ENCODE peak calls at places on chromosomes 4 and X, in five cellular contexts. One of them, this sample, is unnamed.

GRCh38 chr4:159508917-159509500 is 406.1 kb downstream of the RAPGEF2 start:
- DNase-seq in stomach: no peak
- DNase-seq in thoracic aorta: no peak
- DNase-seq in lower lobe of right lung: no peak
- DNase-seq in HL-60: no peak
- DNase-seq in this sample: peak

GRCh38 chr4:186021461-186022167 is 47.3 kb upstream of the TLR3 start:
- DNase-seq in stomach: no peak
- DNase-seq in thoracic aorta: no peak
- DNase-seq in lower lobe of right lung: no peak
- DNase-seq in HL-60: no peak
- DNase-seq in this sample: peak

GRCh38 chr4:101039367-101039766 is 308.0 kb downstream of the PPP3CA start:
- DNase-seq in stomach: no peak
- DNase-seq in thoracic aorta: no peak
- DNase-seq in lower lobe of right lung: no peak
- DNase-seq in HL-60: no peak
- DNase-seq in this sample: no peak

GRCh38 chr4:138311771-138312535 is 69.8 kb upstream of the SLC7A11 start:
- DNase-seq in stomach: no peak
- DNase-seq in thoracic aorta: no peak
- DNase-seq in lower lobe of right lung: no peak
- DNase-seq in HL-60: no peak
- DNase-seq in this sample: no peak

GRCh38 chrX:17679820-17680219 is 57.5 kb upstream of the SCML1 start:
- DNase-seq in stomach: no peak
- DNase-seq in thoracic aorta: no peak
- DNase-seq in lower lobe of right lung: no peak
- DNase-seq in HL-60: no peak
- DNase-seq in this sample: no peak

GRCh38 chrX:13357925-13358324 is 38.1 kb upstream of the ATXN3L start:
- DNase-seq in stomach: no peak
- DNase-seq in thoracic aorta: no peak
- DNase-seq in lower lobe of right lung: no peak
- DNase-seq in HL-60: no peak
- DNase-seq in this sample: peak

GRCh38 chr4:150962245-150962644 is 52.8 kb downstream of the LRBA start:
- DNase-seq in stomach: no peak
- DNase-seq in thoracic aorta: no peak
- DNase-seq in lower lobe of right lung: no peak
- DNase-seq in HL-60: no peak
- DNase-seq in this sample: no peak

GRCh38 chrX:83934220-83934619 is 73.3 kb downstream of the CYLC1 start:
- DNase-seq in stomach: no peak
- DNase-seq in thoracic aorta: no peak
- DNase-seq in lower lobe of right lung: no peak
- DNase-seq in HL-60: no peak
- DNase-seq in this sample: no peak

GRCh38 chr4:68905598-68906237 is 45.9 kb downstream of the UGT2A3 start:
- DNase-seq in stomach: peak
- DNase-seq in thoracic aorta: no peak
- DNase-seq in lower lobe of right lung: no peak
- DNase-seq in HL-60: no peak
- DNase-seq in this sample: no peak

GRCh38 chr4:158159054-158159717 is 13.6 kb downstream of the GASK1B start:
- DNase-seq in stomach: no peak
- DNase-seq in thoracic aorta: no peak
- DNase-seq in lower lobe of right lung: no peak
- DNase-seq in HL-60: no peak
- DNase-seq in this sample: peak

GRCh38 chr4:185950891-185951290 is 118.1 kb upstream of the TLR3 start:
- DNase-seq in stomach: no peak
- DNase-seq in thoracic aorta: no peak
- DNase-seq in lower lobe of right lung: no peak
- DNase-seq in HL-60: no peak
- DNase-seq in this sample: no peak

GRCh38 chrX:32137525-32137924 is 1065.7 kb upstream of the FTHL17 start:
- DNase-seq in stomach: no peak
- DNase-seq in thoracic aorta: no peak
- DNase-seq in lower lobe of right lung: no peak
- DNase-seq in HL-60: no peak
- DNase-seq in this sample: peak

GRCh38 chrX:147803948-147804347 is 107.8 kb upstream of the FMR1 start:
- DNase-seq in stomach: no peak
- DNase-seq in thoracic aorta: no peak
- DNase-seq in lower lobe of right lung: no peak
- DNase-seq in HL-60: peak
- DNase-seq in this sample: no peak

GRCh38 chrX:110066488-110067225 is 63.7 kb downstream of the TMEM164 start:
- DNase-seq in stomach: peak
- DNase-seq in thoracic aorta: no peak
- DNase-seq in lower lobe of right lung: no peak
- DNase-seq in HL-60: no peak
- DNase-seq in this sample: no peak

GRCh38 chrX:53262189-53262917 is 19.0 kb downstream of the IQSEC2 start:
- DNase-seq in stomach: no peak
- DNase-seq in thoracic aorta: no peak
- DNase-seq in lower lobe of right lung: no peak
- DNase-seq in HL-60: no peak
- DNase-seq in this sample: no peak

GRCh38 chr4:82431026-82431745 is 796 bp downstream of the ENOPH1 start:
- DNase-seq in stomach: peak
- DNase-seq in thoracic aorta: no peak
- DNase-seq in lower lobe of right lung: peak
- DNase-seq in HL-60: peak
- DNase-seq in this sample: peak

GRCh38 chrX:16664059-16664458 is 14.1 kb downstream of the S100G start:
- DNase-seq in stomach: no peak
- DNase-seq in thoracic aorta: no peak
- DNase-seq in lower lobe of right lung: no peak
- DNase-seq in HL-60: no peak
- DNase-seq in this sample: no peak

GRCh38 chrX:53074987-53075386 is 7.2 kb upstream of the TSPYL2 start:
- DNase-seq in stomach: no peak
- DNase-seq in thoracic aorta: no peak
- DNase-seq in lower lobe of right lung: no peak
- DNase-seq in HL-60: no peak
- DNase-seq in this sample: no peak

GRCh38 chrX:116181300-116181699 is 10.8 kb downstream of the AGTR2 start:
- DNase-seq in stomach: no peak
- DNase-seq in thoracic aorta: no peak
- DNase-seq in lower lobe of right lung: no peak
- DNase-seq in HL-60: no peak
- DNase-seq in this sample: no peak

GRCh38 chrX:39852496-39852895 is 245.3 kb downstream of the BCOR start:
- DNase-seq in stomach: no peak
- DNase-seq in thoracic aorta: no peak
- DNase-seq in lower lobe of right lung: no peak
- DNase-seq in HL-60: no peak
- DNase-seq in this sample: no peak

GRCh38 chr4:164358400-164358799 is 395.5 kb upstream of the SMIM31 start:
- DNase-seq in stomach: no peak
- DNase-seq in thoracic aorta: no peak
- DNase-seq in lower lobe of right lung: no peak
- DNase-seq in HL-60: no peak
- DNase-seq in this sample: no peak

GRCh38 chr4:131370846-131371245 is 1778.2 kb upstream of the PCDH10 start:
- DNase-seq in stomach: no peak
- DNase-seq in thoracic aorta: no peak
- DNase-seq in lower lobe of right lung: no peak
- DNase-seq in HL-60: no peak
- DNase-seq in this sample: no peak

GRCh38 chr4:41865306-41865980 is 69.8 kb upstream of the TMEM33 start:
- DNase-seq in stomach: no peak
- DNase-seq in thoracic aorta: no peak
- DNase-seq in lower lobe of right lung: no peak
- DNase-seq in HL-60: no peak
- DNase-seq in this sample: no peak

GRCh38 chr4:52059372-52059771 is 8.3 kb downstream of the SPATA18 start:
- DNase-seq in stomach: peak
- DNase-seq in thoracic aorta: no peak
- DNase-seq in lower lobe of right lung: no peak
- DNase-seq in HL-60: no peak
- DNase-seq in this sample: no peak

GRCh38 chrX:31508338-31508737 is 436.5 kb upstream of the FTHL17 start:
- DNase-seq in stomach: no peak
- DNase-seq in thoracic aorta: no peak
- DNase-seq in lower lobe of right lung: no peak
- DNase-seq in HL-60: no peak
- DNase-seq in this sample: peak

GRCh38 chrX:40108084-40108958 is 10.6 kb upstream of the BCOR start:
- DNase-seq in stomach: peak
- DNase-seq in thoracic aorta: no peak
- DNase-seq in lower lobe of right lung: peak
- DNase-seq in HL-60: no peak
- DNase-seq in this sample: peak

GRCh38 chr4:184824776-184825393 is 883 bp downstream of the ACSL1 start:
- DNase-seq in stomach: peak
- DNase-seq in thoracic aorta: no peak
- DNase-seq in lower lobe of right lung: no peak
- DNase-seq in HL-60: peak
- DNase-seq in this sample: no peak

GRCh38 chr4:14478504-14478903 is 523.8 kb upstream of the CPEB2 start:
- DNase-seq in stomach: no peak
- DNase-seq in thoracic aorta: no peak
- DNase-seq in lower lobe of right lung: no peak
- DNase-seq in HL-60: no peak
- DNase-seq in this sample: no peak

DNA sequence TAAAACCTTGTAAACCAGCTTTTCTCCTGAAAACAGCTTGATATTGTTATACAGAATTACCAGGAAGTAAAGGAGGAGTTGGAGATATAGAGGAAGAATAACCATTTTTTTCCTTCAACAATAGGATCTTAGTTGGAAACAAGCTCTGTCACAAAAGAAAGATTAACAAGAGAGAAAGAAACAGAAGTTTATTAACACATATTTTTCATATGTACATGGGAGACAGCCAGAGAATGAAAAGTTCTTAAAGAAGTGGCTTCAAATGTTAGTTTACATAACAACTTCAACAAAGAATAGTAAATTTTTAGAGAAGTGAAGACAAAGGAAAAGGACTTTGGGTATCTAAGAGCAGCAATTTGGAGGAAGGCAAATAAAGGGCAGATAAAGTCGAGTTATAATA is 94.9 kb upstream of the ANKRD50 start:
- DNase-seq in stomach: no peak
- DNase-seq in thoracic aorta: no peak
- DNase-seq in lower lobe of right lung: no peak
- DNase-seq in HL-60: no peak
- DNase-seq in this sample: no peak
- H3K27ac ChIP-seq in stomach: no peak
- H3K27ac ChIP-seq in thoracic aorta: no peak
- H3K27ac ChIP-seq in lower lobe of right lung: no peak
- H3K27ac ChIP-seq in HL-60: no peak
- H3K27ac ChIP-seq in this sample: no peak

GRCh38 chrX:103774070-103774642 is 2.5 kb upstream of the PLP1 start:
- DNase-seq in stomach: no peak
- DNase-seq in thoracic aorta: no peak
- DNase-seq in lower lobe of right lung: no peak
- DNase-seq in HL-60: no peak
- DNase-seq in this sample: peak
- TF ChIP-seq CTCF in stomach: no peak
- TF ChIP-seq CTCF in thoracic aorta: peak
- TF ChIP-seq CTCF in lower lobe of right lung: peak
- TF ChIP-seq CTCF in HL-60: no peak
- TF ChIP-seq CTCF in this sample: peak

GRCh38 chr4:16597829-16598228 is 300.6 kb downstream of the LDB2 start:
- DNase-seq in stomach: no peak
- DNase-seq in thoracic aorta: no peak
- DNase-seq in lower lobe of right lung: no peak
- DNase-seq in HL-60: no peak
- DNase-seq in this sample: no peak

GRCh38 chr4:16603178-16603577 is 295.3 kb downstream of the LDB2 start:
- DNase-seq in stomach: no peak
- DNase-seq in thoracic aorta: no peak
- DNase-seq in lower lobe of right lung: no peak
- DNase-seq in HL-60: no peak
- DNase-seq in this sample: no peak

GRCh38 chr4:16596267-16596666 is 302.2 kb downstream of the LDB2 start:
- DNase-seq in stomach: no peak
- DNase-seq in thoracic aorta: no peak
- DNase-seq in lower lobe of right lung: no peak
- DNase-seq in HL-60: no peak
- DNase-seq in this sample: no peak

GRCh38 chr4:16598241-16599224 is 299.9 kb downstream of the LDB2 start:
- DNase-seq in stomach: no peak
- DNase-seq in thoracic aorta: no peak
- DNase-seq in lower lobe of right lung: no peak
- DNase-seq in HL-60: no peak
- DNase-seq in this sample: peak
- H3K27ac ChIP-seq in stomach: no peak
- H3K27ac ChIP-seq in thoracic aorta: no peak
- H3K27ac ChIP-seq in lower lobe of right lung: no peak
- H3K27ac ChIP-seq in HL-60: no peak
- H3K27ac ChIP-seq in this sample: no peak

GRCh38 chr4:73127839-73128448 is 58.4 kb upstream of the COX18 start:
- DNase-seq in stomach: no peak
- DNase-seq in thoracic aorta: no peak
- DNase-seq in lower lobe of right lung: no peak
- DNase-seq in HL-60: peak
- DNase-seq in this sample: peak
- TF ChIP-seq CTCF in stomach: no peak
- TF ChIP-seq CTCF in thoracic aorta: peak
- TF ChIP-seq CTCF in lower lobe of right lung: no peak
- TF ChIP-seq CTCF in HL-60: no peak
- TF ChIP-seq CTCF in this sample: peak

GRCh38 chrX:134949271-134949670 is 41.5 kb upstream of the SMIM10 start:
- DNase-seq in stomach: no peak
- DNase-seq in thoracic aorta: no peak
- DNase-seq in lower lobe of right lung: no peak
- DNase-seq in HL-60: no peak
- DNase-seq in this sample: peak

DNA sequence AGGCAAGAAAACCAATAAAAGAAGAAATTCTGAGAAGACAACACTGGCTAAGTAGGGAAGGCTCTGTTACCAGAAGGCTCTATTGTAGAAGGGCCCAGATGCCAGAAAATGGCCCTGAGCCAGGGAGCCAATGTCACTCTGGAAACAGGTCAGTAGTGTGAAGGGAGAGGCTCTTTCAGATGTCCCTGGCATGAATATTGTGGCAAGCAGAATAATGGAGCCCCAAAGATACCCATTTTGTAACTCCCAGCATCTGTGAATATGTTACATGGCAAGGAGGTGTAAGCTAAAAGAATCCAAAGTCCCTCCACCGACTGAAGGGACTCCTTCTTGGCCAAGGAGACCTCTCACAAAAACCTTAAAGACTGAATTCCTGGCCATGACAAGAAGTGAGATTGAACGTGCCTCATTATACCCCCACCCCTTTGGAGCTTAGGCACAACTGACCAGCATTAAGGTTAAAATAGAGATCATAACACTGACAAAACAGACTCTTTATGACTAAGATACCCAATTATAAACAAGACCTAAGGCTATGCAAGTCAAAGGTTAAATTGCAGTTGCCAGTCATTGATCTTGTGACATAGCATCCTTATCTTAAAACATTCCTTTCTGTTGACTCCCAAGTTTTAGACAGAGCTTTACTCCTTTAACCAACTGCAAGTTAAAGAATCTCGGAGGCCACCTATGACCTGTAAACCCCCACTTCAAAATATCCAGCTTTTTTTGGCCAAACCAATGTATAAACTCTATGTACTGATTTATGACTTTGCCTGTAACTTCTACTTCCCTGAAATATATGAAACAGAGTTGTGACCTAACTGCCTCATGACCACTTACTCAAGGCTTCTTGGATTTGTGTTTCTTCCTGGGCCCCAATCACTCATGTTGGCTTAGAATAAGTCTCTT is 42.2 kb upstream of the SMIM10 start:
- DNase-seq in stomach: no peak
- DNase-seq in thoracic aorta: no peak
- DNase-seq in lower lobe of right lung: no peak
- DNase-seq in HL-60: no peak
- DNase-seq in this sample: peak
- H3K27ac ChIP-seq in stomach: no peak
- H3K27ac ChIP-seq in thoracic aorta: no peak
- H3K27ac ChIP-seq in lower lobe of right lung: no peak
- H3K27ac ChIP-seq in HL-60: no peak
- H3K27ac ChIP-seq in this sample: peak